ENCODE peak calls at places on chromosomes 12 and 14, in seven cellular contexts. D is activated T-cell treated with anti-CD3 and anti-CD28 coated beads for 24 hours; C is stimulated activated CD4-positive, alpha-beta T cell treated with anti-CD3 and anti-CD28 coated beads, Interleukin-12 subunit alpha, Interleukin-12 subunit beta, amount 100 ng/mL, for 4 hours; K is PC-9; E is heart right ventricle; V is HT1080; W is sciatic nerve. P is an unnamed sample.

GRCh38 chr14:35687335-35687939 is 121.7 kb downstream of the RALGAPA1 start:
- DNase-seq in D (no peak), C (no peak), K (no peak), E (no peak), V (peak), W (no peak), P (no peak)

GRCh38 chr12:32390572-32391219 is 8.7 kb upstream of the FGD4 start:
- DNase-seq in D (no peak), C (peak), K (peak), E (peak), V (no peak), W (no peak), P (no peak)

GRCh38 chr14:51224551-51224950 is 15.5 kb upstream of the TMX1 start:
- DNase-seq in D (no peak), C (no peak), K (no peak), E (no peak), V (no peak), W (no peak), P (no peak)

GRCh38 chr14:96090441-96091148 is 51.4 kb downstream of the C14orf132 start:
- DNase-seq in D (no peak), C (no peak), K (no peak), E (peak), V (no peak), W (peak), P (no peak)

GRCh38 chr12:130787445-130788410 is 51.3 kb downstream of the STX2 start:
- DNase-seq in D (no peak), C (no peak), K (no peak), E (no peak), V (no peak), W (no peak), P (no peak)

GRCh38 chr14:58738189-58738836 is 100.6 kb downstream of the DACT1 start:
- DNase-seq in D (no peak), C (no peak), K (no peak), E (no peak), V (peak), W (no peak), P (no peak)

GRCh38 chr12:114209852-114210251 is 196.1 kb downstream of the TBX5 start:
- DNase-seq in D (no peak), C (no peak), K (no peak), E (no peak), V (no peak), W (no peak), P (no peak)

GRCh38 chr12:122072031-122072970 is 6.3 kb upstream of the MLXIP start:
- DNase-seq in D (no peak), C (no peak), K (peak), E (peak), V (peak), W (no peak), P (no peak)

GRCh38 chr14:34439090-34439489 is 22.9 kb downstream of the SPTSSA start:
- DNase-seq in D (no peak), C (no peak), K (no peak), E (no peak), V (no peak), W (no peak), P (no peak)

GRCh38 chr14:20679907-20680306 is 4.5 kb upstream of the RNASE4 start:
- DNase-seq in D (no peak), C (no peak), K (no peak), E (no peak), V (no peak), W (no peak), P (no peak)

GRCh38 chr14:96470331-96470730 is 31.9 kb upstream of the PAPOLA start:
- DNase-seq in D (no peak), C (no peak), K (no peak), E (no peak), V (no peak), W (no peak), P (no peak)

GRCh38 chr14:99138999-99139865 is 132.8 kb downstream of the BCL11B start:
- DNase-seq in D (no peak), C (no peak), K (no peak), E (no peak), V (no peak), W (no peak), P (no peak)

GRCh38 chr14:105918496-105919262 is 392.3 kb downstream of the TMEM121 start:
- DNase-seq in D (no peak), C (no peak), K (no peak), E (peak), V (no peak), W (peak), P (no peak)

GRCh38 chr12:120466560-120467315 is 2.8 kb downstream of the SRSF9 start:
- DNase-seq in D (no peak), C (peak), K (no peak), E (peak), V (peak), W (no peak), P (no peak)

GRCh38 chr12:111850526-111850925 is 8.5 kb downstream of the MAPKAPK5 start:
- DNase-seq in D (no peak), C (no peak), K (no peak), E (no peak), V (no peak), W (no peak), P (no peak)

GRCh38 chr12:96352161-96352835 is 47.9 kb downstream of the CDK17 start:
- DNase-seq in D (no peak), C (no peak), K (no peak), E (no peak), V (no peak), W (no peak), P (no peak)

GRCh38 chr12:7937867-7938506 is 2.0 kb upstream of the SLC2A3 start:
- DNase-seq in D (no peak), C (no peak), K (peak), E (no peak), V (peak), W (no peak), P (no peak)

GRCh38 chr12:113818833-113819232 is 147.3 kb downstream of the RBM19 start:
- DNase-seq in D (no peak), C (no peak), K (no peak), E (no peak), V (no peak), W (no peak), P (peak)

GRCh38 chr14:29993148-29993547 is 65.5 kb upstream of the PRKD1 start:
- DNase-seq in D (no peak), C (no peak), K (no peak), E (no peak), V (no peak), W (no peak), P (no peak)